ENCODE peak calls at places on chromosome 4, in nine cellular contexts. V, W, Q, Z, H, S, T, O and C are unnamed samples.

GRCh38 chr4:2462218-2462991 is 6.5 kb upstream of the RNF4 start:
- DNase-seq in Z (peak; percentile 76), O (peak; percentile 87), T (peak; percentile 91), S (peak; percentile 51), W (peak; percentile 70), H (peak; percentile 32), V (peak; percentile 93), Q (no peak), C (peak; percentile 39)

GRCh38 chr4:180356766-180357165 is 1886.4 kb upstream of the TENM3 start:
- DNase-seq in Q (no peak), V (no peak), T (no peak), S (peak; percentile 9), H (no peak), W (no peak), Z (no peak), O (no peak), C (no peak)

GRCh38 chr4:76250962-76251361 is 559 bp upstream of the FAM47E start:
- DNase-seq in O (no peak), V (no peak), W (no peak), T (no peak), H (no peak), Q (no peak), Z (no peak), S (no peak), C (no peak)

GRCh38 chr4:3045500-3045850 is 28.9 kb downstream of the HTT-AS start:
- DNase-seq in Q (no peak), W (no peak), V (no peak), Z (peak; percentile 74), H (peak; percentile 16), T (peak; percentile 24), O (no peak), S (no peak), C (peak; percentile 58)

GRCh38 chr4:113880240-113881028 is 99.0 kb downstream of the ARSJ start:
- DNase-seq in T (no peak), V (no peak), W (no peak), Q (no peak), O (no peak), H (no peak), Z (no peak), S (no peak), C (no peak)

GRCh38 chr4:123298798-123299197 is 97.8 kb upstream of the SPRY1 start:
- DNase-seq in V (no peak), Q (no peak), O (no peak), S (no peak), W (no peak), H (no peak), Z (no peak), T (peak; percentile 28), C (no peak)

GRCh38 chr4:162522724-162523123 is 358.9 kb upstream of the FSTL5 start:
- DNase-seq in Z (no peak), Q (no peak), T (no peak), V (no peak), H (no peak), S (no peak), W (no peak), O (no peak), C (no peak)

GRCh38 chr4:15349426-15349825 is 78.4 kb upstream of the C1QTNF7 start:
- DNase-seq in Z (no peak), Q (no peak), O (no peak), W (no peak), V (no peak), H (no peak), T (no peak), S (no peak), C (no peak)

GRCh38 chr4:7699040-7699439 is 240.6 kb downstream of the AFAP1 start:
- DNase-seq in Q (no peak), W (peak; percentile 75), Z (peak; percentile 86), V (no peak), T (peak; percentile 22), S (no peak), O (peak; percentile 38), H (no peak), C (peak; percentile 57)

GRCh38 chr4:157271166-157271869 is 50.8 kb downstream of the GRIA2 start:
- DNase-seq in H (no peak), O (no peak), V (no peak), W (no peak), Z (no peak), S (peak; percentile 68), Q (no peak), T (peak; percentile 53), C (peak; percentile 37)

GRCh38 chr4:163109967-163110366 is 56.7 kb downstream of the NAF1 start:
- DNase-seq in S (no peak), W (no peak), T (no peak), O (no peak), Q (no peak), V (no peak), H (no peak), Z (no peak), C (no peak)

GRCh38 chr4:30721353-30722091 is 1.4 kb downstream of the PCDH7 start:
- DNase-seq in O (peak; percentile 80), W (peak; percentile 53), S (peak; percentile 14), T (peak; percentile 71), H (no peak), V (peak; percentile 83), Q (no peak), Z (peak; percentile 44), C (no peak)

DNA sequence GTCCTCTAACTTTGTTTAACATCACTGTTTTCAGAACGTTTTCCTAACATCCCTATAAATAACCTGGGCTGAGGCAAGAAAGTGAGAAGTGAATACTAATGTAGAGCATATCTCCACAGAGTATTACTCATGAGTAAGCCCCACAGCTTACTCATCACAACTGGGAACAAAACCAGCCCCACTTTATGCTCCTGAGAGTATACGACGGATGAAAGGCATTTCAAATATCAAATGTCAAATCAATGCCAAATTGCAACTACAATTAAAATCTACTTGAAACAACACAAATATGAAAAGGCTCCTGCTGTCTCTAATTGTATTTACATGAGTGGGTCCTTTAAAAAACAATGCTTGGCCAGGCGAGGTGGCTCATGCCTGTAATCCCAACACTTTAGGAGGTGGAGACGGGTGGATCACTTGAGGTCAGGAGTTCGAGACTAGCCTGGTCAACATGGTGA is 41.2 kb downstream of the SH3RF1 start:
- DNase-seq in S (peak; percentile 89), V (no peak), T (peak; percentile 94), Z (peak; percentile 96), Q (no peak), H (peak; percentile 94), W (peak; percentile 26), O (no peak), C (peak; percentile 95)
- TF ChIP-seq CTCF in S (no peak), V (no peak), T (no peak), Z (no peak), Q (no peak), H (no peak), W (no peak), O (no peak), C (no peak)

GRCh38 chr4:139607302-139608060 is 51.5 kb upstream of the SETD7 start:
- DNase-seq in T (peak; percentile 52), S (no peak), Z (no peak), V (no peak), W (no peak), Q (no peak), O (no peak), H (no peak), C (no peak)

GRCh38 chr4:139611391-139611790 is 54.2 kb upstream of the MGST2 start:
- DNase-seq in H (no peak), Q (no peak), T (no peak), V (no peak), O (no peak), S (no peak), Z (no peak), W (no peak), C (no peak)

GRCh38 chr4:139606600-139607301 is 50.7 kb upstream of the SETD7 start:
- DNase-seq in T (peak; percentile 74), S (peak; percentile 54), Q (no peak), V (no peak), W (no peak), H (peak; percentile 60), O (no peak), Z (peak; percentile 70), C (peak; percentile 74)

GRCh38 chr4:139605516-139605915 is 49.5 kb upstream of the SETD7 start:
- DNase-seq in Z (no peak), H (no peak), S (no peak), Q (no peak), V (no peak), W (no peak), O (no peak), T (no peak), C (no peak)

DNA sequence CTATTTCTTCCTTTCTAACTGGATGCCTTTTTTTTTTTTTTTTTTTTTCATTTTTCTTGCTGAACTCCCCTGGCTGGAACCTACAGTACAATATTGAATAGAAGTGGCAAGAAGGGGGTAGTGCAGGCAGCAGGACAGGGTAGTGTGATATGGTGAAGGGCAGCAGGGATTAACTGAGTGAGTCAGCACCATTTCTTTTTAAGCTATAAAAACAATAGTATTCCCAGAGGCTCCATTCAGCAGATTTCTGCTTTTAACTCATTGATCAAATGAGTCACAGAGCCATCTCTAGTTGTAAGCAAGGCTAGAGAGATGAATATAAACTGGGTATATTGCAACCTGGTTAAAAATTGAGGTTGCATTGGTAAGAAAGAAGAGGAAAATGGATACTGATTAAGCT is 53.6 kb upstream of the SETD7 start:
- DNase-seq in Z (peak; percentile 83), Q (no peak), O (no peak), T (peak; percentile 58), H (peak; percentile 51), V (no peak), W (no peak), S (peak; percentile 42), C (peak; percentile 65)
- TF ChIP-seq CTCF in Z (no peak), Q (no peak), O (no peak), T (no peak), H (no peak), V (no peak), W (no peak), S (no peak), C (peak; percentile 34)

GRCh38 chr4:184143770-184144564 is 73.7 kb downstream of the ENPP6 start:
- DNase-seq in S (peak; percentile 7), T (no peak), V (no peak), O (no peak), W (no peak), H (no peak), Z (no peak), Q (no peak), C (no peak)
- TF ChIP-seq CTCF in S (peak; percentile 37), T (no peak), V (peak; percentile 33), O (no peak), W (no peak), H (no peak), Z (no peak), Q (no peak), C (no peak)

GRCh38 chr4:10926025-10926424 is 241.5 kb upstream of the CLNK start:
- DNase-seq in V (peak; percentile 50), Z (no peak), Q (no peak), H (peak; percentile 29), T (peak; percentile 38), S (no peak), W (no peak), O (no peak), C (no peak)
- TF ChIP-seq CTCF in V (no peak), Z (no peak), Q (no peak), H (no peak), T (no peak), S (no peak), W (no peak), O (no peak), C (no peak)

DNA sequence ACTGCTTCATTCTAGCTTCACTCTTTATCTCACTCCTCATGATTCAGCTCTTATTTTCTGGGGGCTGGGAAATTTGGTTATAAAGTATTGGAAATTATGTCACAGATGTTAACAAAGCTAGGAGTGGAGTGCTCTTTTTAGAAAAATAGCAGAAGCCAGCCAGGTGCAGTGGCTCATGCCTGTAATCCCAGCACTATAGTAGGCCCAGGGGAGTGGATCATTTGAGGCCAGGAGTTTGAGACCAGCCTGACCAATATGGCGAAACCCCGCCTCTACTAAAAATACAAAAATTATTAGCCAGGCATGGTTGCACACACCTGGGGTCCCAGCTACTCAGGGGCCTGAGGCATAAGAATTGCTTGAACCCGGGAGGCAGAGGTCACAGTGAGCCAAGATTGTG is 97.2 kb upstream of the GUCY1A1 start:
- DNase-seq in W (no peak), T (no peak), Q (no peak), H (no peak), O (no peak), V (no peak), S (no peak), Z (no peak), C (no peak)
- TF ChIP-seq CTCF in W (no peak), T (no peak), Q (no peak), H (no peak), O (no peak), V (no peak), S (no peak), Z (no peak), C (no peak)